ENCODE peak calls at places on chromosomes 13 and 19, in ten cellular contexts. Y, S, W, G, V, T, Q, M, B and C are unnamed samples.

GRCh38 chr19:11088508-11089253 is 582 bp upstream of the LDLR start:
- DNase-seq in G (no peak), Q (no peak), W (no peak), B (peak), S (no peak), T (no peak), V (no peak), Y (peak), M (peak), C (no peak)

GRCh38 chr13:34065915-34066314 is 248.0 kb downstream of the RFC3 start:
- DNase-seq in T (no peak), M (no peak), G (no peak), V (no peak), W (no peak), S (no peak), Q (no peak), Y (no peak), B (no peak), C (no peak)

GRCh38 chr13:80753951-80754350 is 413.0 kb upstream of the SPRY2 start:
- DNase-seq in V (no peak), S (no peak), G (no peak), T (no peak), B (no peak), W (no peak), Y (no peak), Q (no peak), M (no peak), C (no peak)

GRCh38 chr19:35533822-35534521 is 716 bp downstream of the GAPDHS start:
- DNase-seq in B (no peak), S (peak), T (no peak), G (peak), V (peak), Q (no peak), W (peak), Y (peak), M (peak), C (no peak)

GRCh38 chr19:35620001-35620400 is 7.5 kb downstream of the HAUS5 start:
- DNase-seq in G (no peak), V (no peak), B (no peak), W (no peak), T (no peak), S (no peak), M (no peak), Q (no peak), Y (no peak), C (no peak)

GRCh38 chr19:20278342-20278741 is 111.3 kb downstream of the ZNF486 start:
- DNase-seq in S (no peak), G (no peak), Q (no peak), W (no peak), V (no peak), T (no peak), Y (peak), B (no peak), M (no peak), C (no peak)

GRCh38 chr13:29006359-29006850 is 186.3 kb downstream of the MTUS2 start:
- DNase-seq in B (no peak), M (no peak), T (peak), V (no peak), G (no peak), Q (no peak), W (no peak), S (no peak), Y (no peak), C (no peak)

GRCh38 chr19:1591421-1592022 is 1.1 kb downstream of the MBD3 start:
- DNase-seq in W (no peak), V (no peak), T (no peak), M (no peak), S (no peak), Y (peak), Q (no peak), G (no peak), B (no peak), C (no peak)

GRCh38 chr19:29545866-29546582 is 20.2 kb downstream of the VSTM2B start:
- DNase-seq in S (no peak), Y (no peak), B (no peak), T (no peak), G (no peak), W (no peak), V (no peak), M (no peak), Q (no peak), C (peak)

GRCh38 chr13:36046672-36047071 is 84.5 kb downstream of the DCLK1 start:
- DNase-seq in G (no peak), S (no peak), M (no peak), W (no peak), B (no peak), T (no peak), V (no peak), Y (no peak), Q (no peak), C (no peak)

GRCh38 chr13:93875527-93875926 is 604.0 kb downstream of the DCT start:
- DNase-seq in B (no peak), V (no peak), Y (no peak), T (no peak), M (no peak), S (no peak), G (peak), Q (no peak), W (no peak), C (no peak)

GRCh38 chr19:14072535-14073231 is at the start of gene MISP3:
- DNase-seq in V (peak), T (no peak), Q (no peak), S (peak), M (peak), G (no peak), B (no peak), Y (peak), W (no peak), C (peak)

GRCh38 chr13:43915451-43915850 is 35.7 kb downstream of the LACC1 start:
- DNase-seq in V (no peak), M (no peak), T (no peak), Y (no peak), S (no peak), G (peak), Q (no peak), W (no peak), B (no peak), C (no peak)

GRCh38 chr13:25064396-25064795 is 31.5 kb upstream of the PABPC3 start:
- DNase-seq in Q (no peak), Y (no peak), B (no peak), S (no peak), G (no peak), W (no peak), T (no peak), V (no peak), M (no peak), C (no peak)

GRCh38 chr19:36686365-36687213 is 823 bp upstream of the ZNF567 start:
- DNase-seq in B (peak), Y (peak), T (no peak), V (no peak), M (no peak), G (peak), Q (no peak), S (no peak), W (no peak), C (no peak)

GRCh38 chr13:21402586-21403307 is 56.4 kb downstream of the ZDHHC20 start:
- DNase-seq in T (no peak), W (no peak), G (peak), Y (no peak), B (no peak), S (peak), Q (no peak), M (no peak), V (peak), C (no peak)

DNA sequence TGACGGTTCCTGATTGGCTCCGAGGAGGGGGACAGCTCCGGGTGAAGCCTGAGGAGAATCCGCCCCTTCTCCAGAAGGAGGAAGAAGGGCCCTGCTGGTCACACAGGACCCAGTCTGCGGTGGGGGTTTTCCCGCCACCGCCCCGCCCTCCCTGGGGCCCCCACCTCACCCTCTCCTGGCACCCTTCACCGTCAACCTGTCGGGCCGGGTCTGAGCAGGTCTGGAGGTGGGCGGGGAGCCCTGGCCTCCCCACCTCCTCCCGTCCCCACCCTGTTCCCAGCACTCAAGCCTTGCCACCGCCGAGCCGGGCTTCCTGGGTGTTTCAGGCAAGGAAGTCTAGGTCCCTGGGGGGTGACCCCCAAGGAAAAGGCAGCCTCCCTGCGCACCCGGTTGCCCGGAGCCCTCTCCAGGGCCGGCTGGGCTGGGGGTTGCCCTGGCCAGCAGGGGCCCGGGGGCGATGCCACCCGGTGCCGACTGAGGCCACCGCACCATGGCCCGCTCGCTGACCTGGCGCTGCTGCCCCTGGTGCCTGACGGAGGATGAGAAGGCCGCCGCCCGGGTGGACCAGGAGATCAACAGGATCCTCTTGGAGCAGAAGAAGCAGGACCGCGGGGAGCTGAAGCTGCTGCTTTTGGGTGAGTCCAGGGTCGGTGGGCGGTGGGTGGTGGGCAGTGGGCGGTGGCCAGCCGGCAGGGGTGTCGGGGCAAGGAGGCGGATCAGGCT is at the start of gene GNA15:
- DNase-seq in V (no peak), S (peak), T (no peak), B (no peak), M (no peak), G (no peak), Q (no peak), Y (no peak), W (no peak), C (no peak)
- TF ChIP-seq POLR2A in V (no peak), S (no peak), T (no peak), B (no peak), M (no peak), G (no peak), Q (no peak), Y (no peak), W (no peak), C (no peak)

GRCh38 chr19:39708594-39708993 is 4.3 kb downstream of the LGALS14 start:
- DNase-seq in G (no peak), Y (no peak), V (no peak), S (no peak), B (no peak), Q (no peak), M (no peak), T (no peak), W (no peak), C (no peak)

GRCh38 chr19:39701291-39701690 is 3.0 kb upstream of the LGALS14 start:
- DNase-seq in T (no peak), V (no peak), W (no peak), S (no peak), M (no peak), G (no peak), Y (no peak), Q (no peak), B (no peak), C (no peak)

GRCh38 chr19:39705578-39706188 is 1.4 kb downstream of the LGALS14 start:
- DNase-seq in Y (no peak), M (no peak), V (no peak), B (no peak), G (no peak), T (no peak), Q (no peak), W (no peak), S (peak), C (no peak)

GRCh38 chr19:39709026-39709872 is 5.0 kb downstream of the LGALS14 start:
- DNase-seq in Q (no peak), W (no peak), G (no peak), T (no peak), Y (no peak), S (no peak), V (no peak), B (no peak), M (no peak), C (no peak)

DNA sequence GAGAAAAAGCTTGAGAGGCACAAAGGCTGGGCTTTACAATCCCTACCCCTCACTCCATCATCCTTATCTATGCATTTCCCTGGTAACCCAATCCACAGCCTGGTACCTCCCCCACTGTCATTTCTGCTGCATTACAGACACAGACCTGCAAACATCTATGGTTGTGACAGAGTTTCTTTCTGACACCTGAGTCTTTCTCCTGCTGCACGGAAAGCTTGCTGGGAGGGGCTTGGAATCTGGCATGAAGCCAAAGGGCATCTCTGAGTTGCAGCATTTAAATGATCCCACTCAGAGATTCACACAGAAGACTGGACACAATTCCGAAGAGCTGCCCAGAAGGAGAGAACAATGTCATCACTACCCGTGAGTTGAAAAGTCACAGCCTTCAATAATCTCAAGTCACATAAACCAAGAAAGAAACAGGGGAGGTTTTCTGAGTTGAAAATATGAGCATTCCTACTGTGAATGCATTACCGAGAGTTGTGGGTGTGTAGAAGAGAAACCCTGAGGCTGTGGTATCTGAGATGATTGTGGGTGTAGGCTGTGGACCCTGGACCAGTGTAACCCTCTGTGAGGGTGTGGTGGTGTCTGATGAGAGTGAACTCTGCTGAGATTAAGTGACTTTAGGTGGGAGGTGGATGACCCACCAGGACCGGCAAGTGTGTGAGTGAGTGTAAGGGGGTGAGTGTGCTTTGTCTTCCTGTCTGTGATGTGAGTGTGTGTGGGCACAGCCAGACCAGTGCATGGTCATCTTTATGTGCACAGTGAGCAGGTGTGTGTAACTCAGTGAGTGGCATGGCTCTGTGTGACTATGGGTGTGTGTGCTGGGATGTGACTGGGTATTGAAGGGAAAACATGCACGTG is at the start of gene LGALS14:
- DNase-seq in G (no peak), V (no peak), M (no peak), Q (no peak), Y (no peak), B (no peak), T (no peak), S (no peak), W (no peak), C (no peak)
- TF ChIP-seq POLR2A in G (no peak), V (no peak), M (no peak), Q (no peak), Y (no peak), B (no peak), T (no peak), S (no peak), W (no peak), C (no peak)

DNA sequence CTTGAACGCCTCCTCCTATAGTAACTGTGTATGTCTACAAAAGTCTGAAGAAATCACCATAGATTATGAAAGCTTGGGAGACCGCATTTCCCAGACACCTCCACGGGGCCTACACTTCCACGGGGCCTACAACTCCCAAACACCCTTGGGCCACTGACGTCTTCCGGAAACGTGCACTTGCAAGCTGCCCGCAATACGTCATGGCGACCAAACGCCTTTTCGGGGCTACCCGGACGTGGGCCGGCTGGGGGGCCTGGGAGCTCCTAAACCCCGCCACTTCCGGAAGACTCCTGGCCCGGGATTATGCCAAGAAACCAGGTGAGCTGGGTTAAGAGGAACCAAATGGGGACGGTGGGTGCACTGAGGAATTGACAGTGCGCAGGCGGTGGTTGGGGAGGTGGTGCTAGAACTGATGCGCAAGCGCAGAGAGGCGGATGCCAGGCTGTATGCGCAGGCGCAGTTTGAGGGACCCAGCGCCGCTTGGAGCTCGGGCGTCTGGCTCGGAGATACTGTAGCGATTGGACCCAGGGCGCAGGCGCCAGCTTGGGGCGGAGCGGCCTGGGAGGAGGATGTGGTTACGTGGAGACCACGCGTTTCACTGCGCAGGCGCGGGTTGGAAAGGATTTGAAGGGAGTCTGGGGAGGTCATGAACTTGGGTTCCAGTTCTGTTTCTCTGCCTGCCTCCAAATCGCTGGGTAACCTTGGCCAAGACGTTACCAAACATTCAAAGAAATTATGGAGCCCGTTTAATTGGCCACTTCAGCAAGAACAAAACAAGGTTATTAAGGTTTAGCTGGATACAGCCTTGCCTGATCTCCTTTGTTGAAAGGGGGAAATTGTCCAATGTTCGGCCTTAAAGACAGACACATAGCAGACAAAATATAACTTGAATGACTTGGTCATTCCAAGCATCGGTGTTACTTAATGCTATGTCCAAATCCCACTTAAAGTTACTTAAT is at the start of gene MRPL54:
- DNase-seq in B (peak), V (peak), Q (peak), G (peak), S (peak), Y (peak), T (peak), W (peak), M (peak), C (peak)
- TF ChIP-seq POLR2A in B (peak), V (peak), Q (peak), G (peak), S (peak), Y (peak), T (peak), W (peak), M (peak), C (peak)

GRCh38 chr19:49498475-49498874 is 2.2 kb downstream of the RPS11 start:
- DNase-seq in T (no peak), W (no peak), V (no peak), Q (no peak), M (no peak), G (no peak), B (no peak), S (no peak), Y (no peak), C (no peak)

GRCh38 chr19:49496574-49497008 is 357 bp downstream of the RPS11 start:
- DNase-seq in T (no peak), Y (no peak), S (no peak), B (no peak), W (no peak), V (no peak), Q (no peak), G (no peak), M (no peak), C (no peak)

GRCh38 chr19:49497047-49497789 is 984 bp downstream of the RPS11 start:
- DNase-seq in G (peak), Y (peak), W (peak), Q (peak), T (no peak), V (peak), B (no peak), S (peak), M (peak), C (peak)

GRCh38 chr19:49497790-49498106 is 1.5 kb downstream of the RPS11 start:
- DNase-seq in M (no peak), Y (no peak), B (no peak), V (no peak), T (no peak), Q (no peak), S (no peak), W (no peak), G (no peak), C (no peak)

GRCh38 chr19:49499030-49499670 is 2.9 kb downstream of the RPS11 start:
- DNase-seq in Q (no peak), T (no peak), S (no peak), G (no peak), M (no peak), B (no peak), W (no peak), Y (no peak), V (no peak), C (no peak)
- TF ChIP-seq POLR2A in Q (no peak), T (no peak), S (no peak), G (no peak), M (peak), B (no peak), W (no peak), Y (no peak), V (no peak), C (no peak)

DNA sequence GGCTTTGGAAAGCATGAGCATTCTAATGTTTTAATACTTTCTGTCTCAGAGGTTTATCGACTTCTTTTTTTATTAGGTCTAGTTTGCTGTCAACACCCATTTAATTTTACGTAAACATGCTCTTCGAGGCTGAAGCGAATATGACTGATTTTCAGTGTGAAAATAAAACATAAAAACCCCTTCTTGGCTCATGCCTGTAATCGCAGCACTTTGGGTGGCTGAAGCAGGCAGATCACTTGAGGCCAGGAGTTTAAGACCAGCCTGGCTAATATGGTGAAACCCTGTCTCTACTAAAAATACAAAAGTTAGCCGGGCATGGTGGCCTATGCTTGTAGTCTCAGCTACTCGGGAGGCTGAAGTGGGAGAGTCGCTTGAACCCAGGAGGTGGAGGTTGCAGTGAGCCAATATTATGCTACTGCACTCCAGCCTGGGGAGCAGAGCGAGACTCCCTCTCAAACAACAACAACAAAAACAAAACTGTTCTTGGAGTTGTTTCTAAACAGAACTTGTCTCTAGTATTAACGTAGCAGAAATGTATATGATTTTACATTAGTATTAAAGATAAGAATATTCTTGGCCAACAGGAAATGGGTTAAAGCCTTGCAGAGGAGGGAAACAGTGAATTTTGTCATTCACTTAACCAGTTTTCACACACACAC is 7.1 kb upstream of the IGFL3 start:
- DNase-seq in G (no peak), M (no peak), B (no peak), Y (no peak), W (no peak), Q (no peak), S (no peak), V (no peak), T (peak), C (no peak)
- TF ChIP-seq POLR2A in G (no peak), M (no peak), B (no peak), Y (no peak), W (no peak), Q (no peak), S (no peak), V (no peak), T (no peak), C (no peak)

GRCh38 chr13:106145997-106146864 is 389.2 kb downstream of the EFNB2 start:
- DNase-seq in G (no peak), B (no peak), W (no peak), S (peak), V (no peak), Q (no peak), T (no peak), Y (no peak), M (no peak), C (no peak)
- TF ChIP-seq POLR2A in G (no peak), B (no peak), W (no peak), S (no peak), V (no peak), Q (no peak), T (no peak), Y (no peak), M (no peak), C (no peak)